ENCODE peak calls at places on chromosomes 7 and 10, in nine cellular contexts. C is PC-3, D is Panc1, E is heart left ventricle, V is cardiac muscle cell, O is right atrium auricular region, U is mammary epithelial cell, F is Peyer's patch, T is gastrocnemius medialis. W is an unnamed sample.

GRCh38 chr7:179209-179681 is 13.1 kb upstream of the FAM20C start:
- DNase-seq in C (no peak), D (no peak), E (peak), V (no peak), O (no peak), U (no peak), F (no peak), T (peak), W (peak)

GRCh38 chr7:95262875-95263274 is 61.5 kb downstream of the PON1 start:
- DNase-seq in C (no peak), D (no peak), E (no peak), V (no peak), O (no peak), U (no peak), F (no peak), T (no peak), W (no peak)

GRCh38 chr10:35268323-35268722 is 68.0 kb upstream of the CCNY start:
- DNase-seq in C (no peak), D (no peak), E (no peak), V (no peak), O (no peak), U (no peak), F (no peak), T (no peak), W (no peak)

GRCh38 chr7:3082831-3083230 is 39.2 kb upstream of the CARD11 start:
- DNase-seq in C (peak), D (no peak), E (no peak), V (no peak), O (no peak), U (no peak), F (no peak), T (no peak), W (no peak)

GRCh38 chr10:68611227-68611626 is 51.1 kb downstream of the TET1 start:
- DNase-seq in C (no peak), D (no peak), E (no peak), V (no peak), O (no peak), U (no peak), F (no peak), T (no peak), W (no peak)

GRCh38 chr10:34104829-34105572 is 710.1 kb downstream of the PARD3 start:
- DNase-seq in C (no peak), D (no peak), E (no peak), V (no peak), O (no peak), U (no peak), F (no peak), T (no peak), W (no peak)

GRCh38 chr7:131527462-131527861 is 29.0 kb downstream of the PODXL start:
- DNase-seq in C (no peak), D (no peak), E (no peak), V (no peak), O (no peak), U (no peak), F (no peak), T (no peak), W (no peak)

GRCh38 chr7:158614695-158615094 is 27.1 kb upstream of the PTPRN2 start:
- DNase-seq in C (peak), D (no peak), E (no peak), V (no peak), O (no peak), U (no peak), F (no peak), T (no peak), W (no peak)

GRCh38 chr10:105073999-105074398 is 432.9 kb downstream of the SORCS3 start:
- DNase-seq in C (no peak), D (no peak), E (no peak), V (no peak), O (no peak), U (peak), F (no peak), T (no peak), W (no peak)

GRCh38 chr7:55244346-55244745 is 120.8 kb upstream of the LANCL2 start:
- DNase-seq in C (no peak), D (no peak), E (no peak), V (no peak), O (peak), U (no peak), F (no peak), T (no peak), W (no peak)

GRCh38 chr10:47420305-47421056 is 36.4 kb upstream of the ZNF488 start:
- DNase-seq in C (no peak), D (no peak), E (no peak), V (no peak), O (no peak), U (no peak), F (no peak), T (no peak), W (no peak)

GRCh38 chr7:42238709-42239395 is 1.8 kb upstream of the GLI3 start:
- DNase-seq in C (peak), D (no peak), E (no peak), V (no peak), O (no peak), U (peak), F (no peak), T (peak), W (no peak)

GRCh38 chr7:47284691-47285246 is 297.1 kb downstream of the TNS3 start:
- DNase-seq in C (no peak), D (no peak), E (no peak), V (no peak), O (peak), U (no peak), F (no peak), T (no peak), W (no peak)

GRCh38 chr10:546971-547590 is 142.4 kb downstream of the DIP2C start:
- DNase-seq in C (peak), D (no peak), E (no peak), V (no peak), O (no peak), U (peak), F (no peak), T (no peak), W (no peak)

GRCh38 chr7:34564091-34564490 is 93.9 kb upstream of the NPSR1 start:
- DNase-seq in C (no peak), D (no peak), E (no peak), V (no peak), O (no peak), U (no peak), F (no peak), T (no peak), W (no peak)

GRCh38 chr10:116787893-116788665 is 45.7 kb upstream of the HSPA12A start:
- DNase-seq in C (peak), D (no peak), E (peak), V (peak), O (peak), U (peak), F (peak), T (peak), W (peak)

GRCh38 chr7:96224682-96225081 is 97.2 kb downstream of the SLC25A13 start:
- DNase-seq in C (peak), D (no peak), E (no peak), V (no peak), O (no peak), U (no peak), F (no peak), T (no peak), W (no peak)

GRCh38 chr7:24980695-24981543 is 941 bp upstream of the OSBPL3 start:
- DNase-seq in C (peak), D (no peak), E (peak), V (peak), O (no peak), U (peak), F (peak), T (no peak), W (no peak)

GRCh38 chr7:2405601-2406345 is 2.4 kb downstream of the CHST12 start:
- DNase-seq in C (no peak), D (no peak), E (no peak), V (no peak), O (no peak), U (no peak), F (peak), T (no peak), W (no peak)

GRCh38 chr7:5677538-5678294 is 103.7 kb downstream of the RNF216 start:
- DNase-seq in C (peak), D (no peak), E (peak), V (peak), O (peak), U (peak), F (peak), T (peak), W (peak)

GRCh38 chr10:22344204-22344603 is 1.1 kb upstream of the SPAG6 start:
- DNase-seq in C (no peak), D (no peak), E (no peak), V (no peak), O (no peak), U (no peak), F (no peak), T (no peak), W (no peak)

GRCh38 chr7:135976312-135977019 is 693 bp downstream of the MTPN start:
- DNase-seq in C (peak), D (no peak), E (peak), V (no peak), O (no peak), U (peak), F (peak), T (peak), W (no peak)

GRCh38 chr7:130345725-130346124 is 1.1 kb downstream of the CPA5 start:
- DNase-seq in C (no peak), D (no peak), E (no peak), V (no peak), O (no peak), U (no peak), F (no peak), T (no peak), W (no peak)

GRCh38 chr10:121788717-121789116 is 139.1 kb downstream of the ATE1 start:
- DNase-seq in C (no peak), D (no peak), E (no peak), V (no peak), O (no peak), U (no peak), F (no peak), T (no peak), W (no peak)

GRCh38 chr7:2031496-2031895 is 201.2 kb downstream of the MAD1L1 start:
- DNase-seq in C (no peak), D (no peak), E (no peak), V (no peak), O (no peak), U (no peak), F (no peak), T (no peak), W (peak)

GRCh38 chr10:18469125-18469524 is 182.3 kb downstream of the NSUN6 start:
- DNase-seq in C (no peak), D (no peak), E (no peak), V (no peak), O (no peak), U (no peak), F (no peak), T (no peak), W (no peak)
- TF ChIP-seq CTCF in C (no peak), D (no peak), E (no peak), V (no peak), O (no peak), U (no peak), F (no peak), T (no peak), W (no peak)

GRCh38 chr7:127091620-127092019 is 161.1 kb downstream of the GRM8 start:
- DNase-seq in C (no peak), D (no peak), E (no peak), V (no peak), O (no peak), U (no peak), F (no peak), T (no peak), W (no peak)
- H3K4me3 ChIP-seq in C (no peak), D (no peak), E (no peak), V (no peak), O (no peak), U (no peak), F (no peak), T (no peak), W (no peak)

GRCh38 chr10:43861966-43862751 is 213.5 kb upstream of the ZNF32 start:
- DNase-seq in C (peak), D (no peak), E (no peak), V (no peak), O (peak), U (no peak), F (peak), T (no peak), W (no peak)
- H3K27ac ChIP-seq in C (no peak), D (no peak), E (peak), V (no peak), O (peak), U (no peak), F (no peak), T (peak), W (peak)

GRCh38 chr10:133394064-133394663 is at the start of gene MTG1:
- DNase-seq in C (peak), D (peak), E (peak), V (peak), O (peak), U (peak), F (peak), T (peak), W (peak)
- TF ChIP-seq CTCF in C (no peak), D (no peak), E (no peak), V (peak), O (peak), U (no peak), F (peak), T (peak), W (peak)

GRCh38 chr10:119135517-119135890 is 30.0 kb downstream of the SFXN4 start:
- DNase-seq in C (no peak), D (no peak), E (no peak), V (no peak), O (no peak), U (no peak), F (no peak), T (peak), W (no peak)
- H3K4me3 ChIP-seq in C (no peak), D (no peak), E (no peak), V (no peak), O (no peak), U (no peak), F (no peak), T (no peak), W (no peak)

DNA sequence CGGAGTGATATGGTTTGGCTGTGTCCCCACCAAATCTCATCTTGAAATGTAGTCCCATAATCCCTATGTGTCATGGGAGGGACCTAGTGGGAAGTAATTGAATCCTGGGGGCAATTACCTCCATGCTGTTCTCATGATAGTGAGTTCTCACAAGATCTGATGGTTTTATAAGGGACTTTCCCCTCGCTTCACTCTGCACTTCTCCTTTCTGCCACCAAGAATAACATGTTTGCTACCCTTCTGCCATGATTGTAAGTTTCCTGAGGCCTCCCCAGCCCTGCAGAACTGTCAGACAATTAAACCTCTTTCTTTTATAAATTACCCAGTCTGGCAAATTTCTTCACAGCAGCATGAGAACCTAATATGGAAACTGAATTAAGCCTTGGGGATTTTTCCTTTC is 19.1 kb downstream of the FAM3C start:
- DNase-seq in C (no peak), D (no peak), E (no peak), V (no peak), O (no peak), U (no peak), F (no peak), T (no peak), W (no peak)
- H3K27ac ChIP-seq in C (no peak), D (no peak), E (no peak), V (no peak), O (no peak), U (no peak), F (no peak), T (no peak), W (no peak)

W was measured in left ventricle myocardium inferior.